ENCODE peak calls at places on chromosome 11, in eight cellular contexts. Q is GM23338, A is astrocyte, J is IMR-90, R is neural progenitor cell, X is neuronal stem cell, C is keratinocyte, U is fibroblast of lung. N is an unnamed sample.

GRCh38 chr11:78160557-78160956 is 21.1 kb upstream of the ALG8 start:
- DNase-seq in U (no peak), J (no peak), A (no peak), Q (no peak), X (no peak), R (no peak), C (no peak), N (no peak)

GRCh38 chr11:134340354-134340964 is 8.7 kb downstream of the GLB1L2 start:
- DNase-seq in X (no peak), J (no peak), A (no peak), Q (no peak), U (no peak), R (no peak), C (no peak), N (no peak)

GRCh38 chr11:117145393-117145761 is 1.3 kb downstream of the PAFAH1B2 start:
- DNase-seq in R (peak), C (no peak), X (peak), U (peak), A (peak), J (peak), Q (peak), N (no peak)

GRCh38 chr11:30586251-30587144 is at the start of gene MPPED2:
- DNase-seq in A (no peak), X (peak), Q (peak), C (no peak), U (no peak), R (peak), J (no peak), N (no peak)

GRCh38 chr11:68064876-68065275 is 26.1 kb downstream of the TCIRG1 start:
- DNase-seq in U (no peak), C (no peak), Q (no peak), R (no peak), A (no peak), J (no peak), X (no peak), N (no peak)

GRCh38 chr11:119671561-119672015 is 57.4 kb downstream of the NECTIN1 start:
- DNase-seq in J (peak), R (peak), A (peak), U (peak), Q (no peak), X (no peak), C (no peak), N (no peak)

GRCh38 chr11:73170140-73170539 is 28.0 kb upstream of the FCHSD2 start:
- DNase-seq in R (no peak), C (no peak), X (no peak), J (no peak), Q (no peak), A (no peak), U (no peak), N (no peak)

GRCh38 chr11:60159868-60160267 is 23.0 kb downstream of the MS4A6A start:
- DNase-seq in X (no peak), J (no peak), A (no peak), Q (no peak), U (no peak), R (no peak), C (no peak), N (no peak)

GRCh38 chr11:65444314-65445051 is 21.9 kb downstream of the NEAT1 start:
- DNase-seq in A (no peak), R (no peak), Q (no peak), J (peak), X (no peak), C (no peak), U (peak), N (no peak)

GRCh38 chr11:74018331-74019005 is 9.6 kb upstream of the UCP3 start:
- DNase-seq in J (peak), A (peak), C (no peak), X (no peak), Q (no peak), R (no peak), U (peak), N (no peak)

GRCh38 chr11:32888805-32889204 is 3.8 kb upstream of the QSER1 start:
- DNase-seq in R (no peak), J (peak), X (no peak), C (no peak), Q (no peak), A (peak), U (peak), N (no peak)

GRCh38 chr11:32892355-32893090 is at the start of gene QSER1:
- DNase-seq in R (peak), A (peak), Q (peak), U (peak), X (peak), J (peak), C (no peak), N (no peak)

GRCh38 chr11:32891657-32892354 is 805 bp upstream of the QSER1 start:
- DNase-seq in C (no peak), U (peak), Q (peak), X (no peak), R (no peak), A (no peak), J (no peak), N (no peak)

GRCh38 chr11:32893091-32893946 is 708 bp downstream of the QSER1 start:
- DNase-seq in J (peak), U (peak), A (peak), R (peak), Q (peak), X (peak), C (no peak), N (no peak)

GRCh38 chr11:32890843-32891656 is 1.6 kb upstream of the QSER1 start:
- DNase-seq in X (no peak), J (no peak), R (peak), Q (peak), U (no peak), A (no peak), C (no peak), N (no peak)
- H2AFZ ChIP-seq in X (no peak), J (no peak), R (no peak), Q (no peak), U (no peak), A (no peak), C (no peak), N (no peak)

GRCh38 chr11:58654079-58654907 is 31.8 kb downstream of the CNTF start:
- DNase-seq in U (peak), X (peak), A (peak), Q (peak), J (peak), R (peak), C (peak), N (peak)
- H2AFZ ChIP-seq in U (no peak), X (peak), A (no peak), Q (peak), J (peak), R (no peak), C (no peak), N (no peak)

GRCh38 chr11:28760676-28761390 is 652.6 kb downstream of the METTL15 start:
- DNase-seq in R (no peak), U (no peak), A (peak), J (peak), C (no peak), X (no peak), Q (no peak), N (no peak)
- H2AFZ ChIP-seq in R (no peak), U (no peak), A (peak), J (no peak), C (no peak), X (no peak), Q (peak), N (peak)

GRCh38 chr11:7347611-7348431 is 96.1 kb downstream of the SYT9 start:
- DNase-seq in C (no peak), R (no peak), U (no peak), A (no peak), Q (no peak), X (no peak), J (no peak), N (no peak)

GRCh38 chr11:7351228-7351627 is 99.5 kb downstream of the SYT9 start:
- DNase-seq in A (no peak), U (no peak), C (no peak), Q (no peak), R (no peak), X (no peak), J (no peak), N (no peak)

GRCh38 chr11:7353100-7353499 is 101.4 kb downstream of the SYT9 start:
- DNase-seq in J (no peak), U (no peak), R (peak), Q (peak), A (no peak), X (no peak), C (peak), N (peak)

GRCh38 chr11:7348432-7349298 is 97.0 kb downstream of the SYT9 start:
- DNase-seq in C (no peak), U (no peak), R (peak), Q (peak), A (no peak), J (no peak), X (no peak), N (no peak)
- H2AFZ ChIP-seq in C (no peak), U (no peak), R (no peak), Q (no peak), A (no peak), J (no peak), X (no peak), N (no peak)

GRCh38 chr11:69380921-69381581 is 87.1 kb downstream of the MYEOV start:
- DNase-seq in A (no peak), C (no peak), Q (no peak), R (no peak), X (no peak), U (no peak), J (no peak), N (no peak)

GRCh38 chr11:69381681-69382130 is 87.8 kb downstream of the MYEOV start:
- DNase-seq in J (no peak), Q (no peak), C (no peak), U (no peak), X (no peak), R (no peak), A (no peak), N (no peak)

GRCh38 chr11:69378303-69379141 is 84.6 kb downstream of the MYEOV start:
- DNase-seq in C (no peak), Q (no peak), R (no peak), X (no peak), J (no peak), A (no peak), U (no peak), N (no peak)

GRCh38 chr11:69382131-69383128 is 88.5 kb downstream of the MYEOV start:
- DNase-seq in Q (peak), C (no peak), A (no peak), J (no peak), X (no peak), R (no peak), U (peak), N (peak)

GRCh38 chr11:69380451-69380901 is 86.5 kb downstream of the MYEOV start:
- DNase-seq in J (no peak), A (no peak), R (no peak), C (no peak), X (no peak), U (no peak), Q (no peak), N (no peak)
- H2AFZ ChIP-seq in J (no peak), A (no peak), R (no peak), C (no peak), X (no peak), U (no peak), Q (no peak), N (no peak)

DNA sequence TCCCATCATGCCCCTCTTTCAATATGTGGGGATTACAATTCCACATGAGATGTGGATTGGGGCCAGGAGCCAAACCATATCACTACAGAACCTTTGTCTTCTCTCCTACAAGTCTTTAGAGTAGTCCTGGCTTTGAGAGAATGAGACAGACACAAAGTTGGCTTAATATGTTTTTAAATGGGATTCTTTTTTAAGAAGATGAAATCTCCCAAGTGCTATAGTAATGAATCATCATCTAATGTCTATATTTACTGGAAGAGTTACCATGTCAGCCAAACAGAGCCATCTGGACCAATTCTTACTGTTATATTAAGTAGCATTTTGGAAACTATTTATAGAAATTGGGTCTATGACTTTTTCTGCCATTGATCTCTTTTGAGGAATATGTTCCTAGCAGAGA is 38.1 kb upstream of the CARD18 start:
- DNase-seq in J (peak), X (no peak), C (no peak), A (peak), R (no peak), Q (no peak), U (peak), N (no peak)
- H2AFZ ChIP-seq in J (peak), X (peak), C (no peak), A (no peak), R (no peak), Q (no peak), U (peak), N (no peak)

GRCh38 chr11:95279921-95280861 is 49.2 kb upstream of the SESN3 start:
- DNase-seq in J (no peak), X (no peak), C (no peak), U (no peak), Q (peak), A (peak), R (no peak), N (no peak)
- H2AFZ ChIP-seq in J (no peak), X (peak), C (peak), U (no peak), Q (no peak), A (no peak), R (peak), N (no peak)

N was measured in HCT116.